ENCODE peak calls at places on chromosome 17, in eight cellular contexts. H is breast epithelium, C is neural progenitor cell, P is endothelial cell of umbilical vein, Z is lower lobe of right lung, J is uterus, I is psoas muscle, D is mucosa of descending colon. S is an unnamed sample. For H3K4me1, the result is how much of the 10 kb centered on the place peaks cover.

GRCh38 chr17:15655162-15655561 is 28.9 kb downstream of the TRIM16 start:
- DNase-seq in H (no peak), C (no peak), P (peak), Z (no peak), J (no peak), I (no peak), D (no peak), S (no peak)

GRCh38 chr17:38442548-38442947 is 14.3 kb downstream of the ARHGAP23 start:
- DNase-seq in H (no peak), C (no peak), P (no peak), Z (peak), J (peak), I (peak), D (no peak), S (no peak)

GRCh38 chr17:79910985-79911361 is 71.7 kb upstream of the CBX4 start:
- DNase-seq in H (no peak), C (no peak), P (no peak), Z (no peak), J (no peak), I (no peak), D (no peak), S (no peak)

GRCh38 chr17:34542700-34543336 is 36.6 kb upstream of the TMEM132E start:
- DNase-seq in H (no peak), C (peak), P (peak), Z (peak), J (peak), I (no peak), D (no peak), S (peak)

GRCh38 chr17:14760719-14761425 is 460.0 kb downstream of the HS3ST3B1 start:
- DNase-seq in H (no peak), C (no peak), P (no peak), Z (no peak), J (no peak), I (no peak), D (no peak), S (no peak)

GRCh38 chr17:50909765-50910661 is 43.9 kb upstream of the TOB1 start:
- DNase-seq in H (no peak), C (no peak), P (no peak), Z (no peak), J (no peak), I (no peak), D (peak), S (no peak)

GRCh38 chr17:72336026-72336803 is 215.4 kb downstream of the SOX9 start:
- DNase-seq in H (no peak), C (peak), P (no peak), Z (no peak), J (no peak), I (no peak), D (no peak), S (peak)

GRCh38 chr17:47955497-47956461 is 1.9 kb downstream of the PRR15L start:
- DNase-seq in H (peak), C (no peak), P (no peak), Z (peak), J (no peak), I (no peak), D (peak), S (peak)

GRCh38 chr17:75759457-75759856 is 5.5 kb downstream of the GALK1 start:
- DNase-seq in H (no peak), C (no peak), P (no peak), Z (peak), J (no peak), I (peak), D (peak), S (no peak)

GRCh38 chr17:30378191-30378796 is 433 bp upstream of the CPD start:
- DNase-seq in H (no peak), C (peak), P (no peak), Z (peak), J (no peak), I (peak), D (peak), S (peak)

GRCh38 chr17:81870155-81870977 is 771 bp downstream of the ARHGDIA start:
- DNase-seq in H (no peak), C (peak), P (peak), Z (peak), J (peak), I (no peak), D (peak), S (peak)

GRCh38 chr17:73772107-73772705 is 128.0 kb upstream of the SDK2 start:
- DNase-seq in H (no peak), C (no peak), P (no peak), Z (no peak), J (no peak), I (no peak), D (no peak), S (no peak)

GRCh38 chr17:144936-145670 is 7.7 kb downstream of the SCGB1C2 start:
- DNase-seq in H (no peak), C (no peak), P (no peak), Z (peak), J (peak), I (no peak), D (peak), S (no peak)

GRCh38 chr17:36657763-36658490 is 56.5 kb downstream of the MRM1 start:
- DNase-seq in H (no peak), C (peak), P (no peak), Z (no peak), J (no peak), I (no peak), D (peak), S (peak)

GRCh38 chr17:81025065-81025751 is 9.7 kb upstream of the BAIAP2 start:
- DNase-seq in H (no peak), C (no peak), P (no peak), Z (peak), J (no peak), I (peak), D (peak), S (peak)

GRCh38 chr17:15038656-15039055 is 226.5 kb downstream of the PMP22 start:
- DNase-seq in H (no peak), C (no peak), P (no peak), Z (no peak), J (no peak), I (no peak), D (no peak), S (no peak)

GRCh38 chr17:8153550-8153956 is 1.3 kb upstream of the PER1 start:
- DNase-seq in H (no peak), C (peak), P (peak), Z (peak), J (peak), I (peak), D (peak), S (peak)
- H3K4me3 ChIP-seq in H (peak), C (peak), P (no peak), Z (peak), J (peak), I (peak), D (no peak), S (peak)

DNA sequence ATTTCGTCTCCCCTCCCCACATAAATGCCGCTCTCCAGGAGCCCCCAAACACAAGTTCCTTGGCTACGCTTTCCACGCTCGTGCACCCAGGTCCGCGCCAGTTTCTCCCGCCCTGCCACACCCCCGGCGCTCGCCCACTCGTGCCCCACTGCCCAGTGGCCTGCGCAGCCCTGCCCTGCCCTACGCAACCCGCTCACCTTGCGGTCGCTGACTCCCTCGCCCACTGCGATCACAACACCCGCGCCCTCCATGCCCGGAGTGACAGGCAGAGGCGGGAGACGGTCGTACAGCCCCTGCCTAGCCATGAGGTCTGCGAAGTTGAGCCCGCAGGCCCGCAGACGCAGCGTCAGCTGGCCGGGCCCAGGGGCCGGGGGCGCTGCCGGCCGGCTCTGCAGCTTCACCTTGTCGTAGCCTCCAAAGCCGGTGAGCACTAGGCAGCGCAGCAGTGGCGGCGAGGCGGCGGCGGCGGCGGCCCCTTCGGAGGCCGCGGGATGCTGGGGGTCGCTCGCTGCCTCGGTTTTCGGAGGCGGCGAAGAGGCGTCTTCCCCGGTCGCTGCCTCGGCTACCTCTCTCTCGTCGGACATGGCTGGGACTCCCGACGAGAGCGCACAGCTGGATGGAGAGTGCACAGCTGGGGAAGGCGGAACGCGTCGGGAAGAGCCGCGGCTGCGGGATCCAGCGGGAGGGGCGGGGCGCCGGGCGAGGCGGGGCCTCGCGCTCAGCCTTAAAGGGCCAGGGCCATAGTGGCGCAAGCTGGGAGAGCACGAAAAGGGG is at the start of gene VAT1:
- DNase-seq in H (peak), C (peak), P (peak), Z (peak), J (peak), I (peak), D (peak), S (peak)
- TF ChIP-seq CTCF in H (no peak), C (no peak), P (no peak), Z (no peak), J (peak), I (no peak), D (no peak), S (no peak)

GRCh38 chr17:46109603-46110189 is 83.5 kb downstream of the KANSL1 start:
- DNase-seq in H (no peak), C (no peak), P (no peak), Z (no peak), J (no peak), I (no peak), D (no peak), S (no peak)
- H3K4me1 ChIP-seq in H (under half), C (under half), P (under half), Z (half or more), J (under half), I (half or more), D (under half), S (half or more)

DNA sequence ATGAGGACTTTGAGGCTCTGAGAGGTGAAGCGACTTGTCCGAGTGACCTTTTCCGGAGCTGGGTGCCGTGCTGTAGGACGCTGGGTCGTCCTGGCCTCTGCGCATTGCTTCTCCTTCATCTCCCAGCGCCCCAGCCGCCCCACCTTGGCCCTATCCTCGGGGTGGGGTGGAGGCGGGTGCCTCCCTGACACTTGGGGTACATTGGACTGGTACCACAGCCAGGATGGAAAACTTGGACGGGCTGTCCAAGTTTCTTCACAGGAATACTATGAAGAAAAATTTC is 147.9 kb downstream of the SPECC1 start:
- DNase-seq in H (no peak), C (peak), P (no peak), Z (no peak), J (no peak), I (no peak), D (peak), S (no peak)
- H3K4me3 ChIP-seq in H (peak), C (peak), P (peak), Z (peak), J (peak), I (peak), D (no peak), S (no peak)

GRCh38 chr17:83067718-83068261 is 11.6 kb upstream of the METRNL start:
- DNase-seq in H (no peak), C (peak), P (no peak), Z (no peak), J (no peak), I (no peak), D (peak), S (no peak)
- TF ChIP-seq CTCF in H (no peak), C (no peak), P (no peak), Z (no peak), J (no peak), I (no peak), D (no peak), S (no peak)

DNA sequence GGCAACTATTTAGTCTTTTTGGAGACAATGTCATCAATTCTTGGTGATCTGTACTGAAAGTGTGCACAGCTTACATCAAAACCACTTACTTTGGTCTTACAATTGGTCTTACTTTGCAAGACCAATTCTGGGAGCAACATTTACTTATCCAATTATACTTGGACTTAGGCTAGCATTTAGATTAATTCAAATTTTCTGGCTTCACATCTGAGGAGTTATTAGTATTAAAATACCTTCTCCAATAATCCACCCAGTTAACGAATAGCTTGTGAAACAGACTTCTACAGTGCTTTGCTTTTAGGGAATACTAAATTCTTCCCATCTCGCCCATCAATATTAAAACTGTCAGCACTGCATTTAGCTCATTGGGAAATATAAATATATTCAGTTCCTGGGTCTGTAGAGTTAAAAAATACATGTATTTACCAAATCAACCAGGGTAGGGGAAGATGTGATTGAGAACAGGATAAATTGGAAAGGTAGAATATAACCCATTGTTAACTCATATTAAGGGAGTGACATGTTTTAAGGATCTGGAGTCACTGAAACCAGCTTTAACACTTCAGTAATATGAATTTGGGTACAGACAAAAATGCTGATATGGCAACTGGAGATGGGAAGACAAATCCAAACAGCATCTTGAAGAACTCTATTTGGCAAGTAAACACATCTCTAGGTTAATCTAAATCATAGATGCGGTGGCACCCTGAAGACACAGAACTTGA is 9.2 kb upstream of the VEZF1 start:
- DNase-seq in H (no peak), C (no peak), P (no peak), Z (no peak), J (no peak), I (no peak), D (no peak), S (no peak)
- H3K4me1 ChIP-seq in H (under half), C (under half), P (under half), Z (under half), J (under half), I (half or more), D (under half), S (under half)

GRCh38 chr17:18955009-18955408 is 3.0 kb downstream of the SLC5A10 start:
- DNase-seq in H (no peak), C (no peak), P (no peak), Z (no peak), J (no peak), I (peak), D (peak), S (no peak)
- H3K4me3 ChIP-seq in H (no peak), C (no peak), P (no peak), Z (no peak), J (no peak), I (no peak), D (no peak), S (no peak)

GRCh38 chr17:71084219-71084618 is 914.9 kb downstream of the KCNJ2 start:
- DNase-seq in H (no peak), C (peak), P (no peak), Z (peak), J (no peak), I (no peak), D (no peak), S (peak)
- TF ChIP-seq CTCF in H (no peak), C (peak), P (no peak), Z (peak), J (no peak), I (no peak), D (no peak), S (peak)

S was measured in thyroid gland.